ENCODE peak calls at places on chromosomes 11 and 22, in six cellular contexts. A, M, O, B, K and I are unnamed samples.

GRCh38 chr11:89660234-89660633 is 49.9 kb upstream of the TRIM77 start:
- DNase-seq in B (no peak), K (no peak), M (no peak), O (peak), A (no peak), I (peak)

GRCh38 chr22:20786536-20786979 is 12.6 kb downstream of the SERPIND1 start:
- DNase-seq in A (no peak), K (no peak), B (no peak), O (no peak), M (no peak), I (no peak)

GRCh38 chr11:70095541-70096252 is 17.6 kb downstream of the ANO1 start:
- DNase-seq in M (no peak), K (peak), O (no peak), A (no peak), B (no peak), I (no peak)

GRCh38 chr22:41526802-41527799 is 17.2 kb downstream of the POLR3H start:
- DNase-seq in A (peak), O (peak), K (peak), M (peak), B (peak), I (no peak)

GRCh38 chr11:132866783-132867545 is 665.3 kb downstream of the OPCML start:
- DNase-seq in M (peak), B (no peak), A (no peak), O (no peak), K (peak), I (peak)

GRCh38 chr22:38184788-38185187 is 3.2 kb upstream of the PLA2G6 start:
- DNase-seq in B (no peak), A (no peak), O (no peak), K (no peak), M (no peak), I (no peak)

GRCh38 chr11:1877211-1878133 is 14.2 kb downstream of the PRR33 start:
- DNase-seq in M (no peak), K (peak), O (no peak), A (no peak), B (no peak), I (no peak)

GRCh38 chr22:50285568-50286229 is 15.5 kb upstream of the MAPK11 start:
- DNase-seq in B (no peak), O (no peak), A (no peak), K (no peak), M (no peak), I (no peak)

GRCh38 chr22:42286205-42286604 is 15.8 kb upstream of the TCF20 start:
- DNase-seq in M (no peak), K (no peak), B (no peak), A (peak), O (no peak), I (no peak)

GRCh38 chr11:81112718-81113117 is 1620.9 kb downstream of the FAM181B start:
- DNase-seq in K (no peak), M (no peak), B (no peak), O (no peak), A (no peak), I (peak)

GRCh38 chr11:93525601-93526000 is 17.6 kb downstream of the SMCO4 start:
- DNase-seq in K (peak), A (no peak), O (no peak), B (no peak), M (no peak), I (no peak)

GRCh38 chr11:133360860-133361688 is 171.2 kb downstream of the OPCML start:
- DNase-seq in O (no peak), K (no peak), M (no peak), B (no peak), A (no peak), I (no peak)

GRCh38 chr11:105609341-105609781 is 512 bp upstream of the GRIA4 start:
- DNase-seq in B (no peak), O (peak), M (peak), K (peak), A (no peak), I (peak)

GRCh38 chr11:76652989-76653673 is 17.4 kb downstream of the LRRC32 start:
- DNase-seq in B (no peak), K (no peak), A (no peak), M (no peak), O (no peak), I (no peak)

GRCh38 chr22:47902646-47903180 is 1140.3 kb downstream of the TBC1D22A start:
- DNase-seq in K (no peak), B (no peak), O (no peak), A (no peak), M (no peak), I (no peak)

GRCh38 chr22:34160117-34160758 is 240.0 kb upstream of the LARGE1 start:
- DNase-seq in M (no peak), A (no peak), K (no peak), O (peak), B (no peak), I (no peak)

GRCh38 chr11:67489860-67490726 is 7.3 kb downstream of the AIP start:
- DNase-seq in A (no peak), M (no peak), B (no peak), K (no peak), O (no peak), I (no peak)

GRCh38 chr11:108947654-108948570 is 283.0 kb downstream of the DDX10 start:
- DNase-seq in A (no peak), O (no peak), M (peak), B (no peak), K (peak), I (no peak)

GRCh38 chr22:36641902-36642640 is 61.5 kb downstream of the CACNG2 start:
- DNase-seq in K (no peak), A (no peak), O (no peak), M (no peak), B (no peak), I (peak)

GRCh38 chr22:18024276-18024939 is at the start of gene MICAL3:
- DNase-seq in B (peak), M (peak), K (peak), O (peak), A (peak), I (peak)

GRCh38 chr11:65107078-65107477 is 4.6 kb upstream of the TM7SF2 start:
- DNase-seq in B (no peak), M (no peak), K (no peak), A (no peak), O (no peak), I (no peak)

GRCh38 chr11:111376453-111376871 is 2.6 kb downstream of the POU2AF1 start:
- DNase-seq in K (peak), B (no peak), M (no peak), A (no peak), O (no peak), I (peak)

GRCh38 chr11:22668005-22668796 is 1.8 kb downstream of the GAS2 start:
- DNase-seq in O (no peak), B (no peak), K (no peak), M (no peak), A (no peak), I (peak)

GRCh38 chr22:29145321-29146072 is 60.2 kb upstream of the EMID1 start:
- DNase-seq in K (no peak), O (no peak), B (no peak), A (no peak), M (no peak), I (no peak)

GRCh38 chr11:133974836-133975235 is 18.1 kb upstream of the IGSF9B start:
- DNase-seq in O (no peak), M (no peak), B (no peak), A (no peak), K (no peak), I (no peak)

GRCh38 chr11:58286249-58286648 is 18.2 kb upstream of the OR10W1 start:
- DNase-seq in B (no peak), K (peak), O (peak), M (peak), A (no peak), I (peak)

GRCh38 chr22:44850946-44851345 is 98.6 kb downstream of the ARHGAP8 start:
- DNase-seq in K (peak), B (no peak), M (no peak), A (no peak), O (no peak), I (no peak)

GRCh38 chr11:7577226-7577882 is 63.6 kb downstream of the PPFIBP2 start:
- DNase-seq in B (peak), M (no peak), O (no peak), K (no peak), A (no peak), I (no peak)

GRCh38 chr11:16001899-16002426 is 354.4 kb downstream of the SOX6 start:
- DNase-seq in A (no peak), K (peak), O (no peak), B (no peak), M (peak), I (peak)

GRCh38 chr11:2792376-2793250 is 92.8 kb upstream of the KCNQ1OT1 start:
- DNase-seq in B (no peak), K (no peak), A (no peak), M (no peak), O (no peak), I (no peak)

GRCh38 chr11:126978911-126979310 is 21.7 kb downstream of the KIRREL3 start:
- DNase-seq in B (no peak), M (no peak), K (no peak), O (no peak), A (no peak), I (no peak)

GRCh38 chr11:132874638-132875037 is 657.7 kb downstream of the OPCML start:
- DNase-seq in A (no peak), K (peak), M (no peak), O (no peak), B (no peak), I (peak)

GRCh38 chr11:6538892-6539291 is 41.8 kb downstream of the DNHD1 start:
- DNase-seq in O (no peak), B (no peak), M (no peak), A (no peak), K (no peak), I (no peak)

GRCh38 chr11:106482920-106483761 is 405.7 kb downstream of the AASDHPPT start:
- DNase-seq in K (peak), B (no peak), A (no peak), M (peak), O (no peak), I (peak)

GRCh38 chr11:78354741-78355705 is 62.6 kb downstream of the GAB2 start:
- DNase-seq in M (no peak), K (no peak), B (no peak), O (no peak), A (no peak), I (no peak)

GRCh38 chr22:35043251-35043931 is 22.6 kb upstream of the ISX start:
- DNase-seq in M (peak), O (no peak), K (no peak), A (no peak), B (no peak), I (no peak)

GRCh38 chr22:38872831-38873248 is 824 bp upstream of the CBX6 start:
- DNase-seq in M (peak), B (peak), O (peak), A (no peak), K (peak), I (no peak)

GRCh38 chr11:13726456-13726855 is 58.0 kb downstream of the FAR1 start:
- DNase-seq in A (no peak), O (no peak), K (no peak), M (peak), B (no peak), I (no peak)

GRCh38 chr22:42686756-42687491 is 33.7 kb downstream of the A4GALT start:
- DNase-seq in O (no peak), A (no peak), B (no peak), K (no peak), M (no peak), I (no peak)